ENCODE peak calls at places on chromosomes 7 and 10, in seven cellular contexts. One of them, this sample, is unnamed.

GRCh38 chr7:22016547-22016946 is 70.8 kb upstream of the CDCA7L start:
- DNase-seq in retina: peak
- DNase-seq in stimulated activated CD4-positive, alpha-beta T cell treated with anti-CD3 and anti-CD28 coated beads, Interleukin-1b, Interleukin-23, amount 100 ng/mL, for 24 hours: no peak
- DNase-seq in ELR: no peak
- DNase-seq in mucosa of descending colon: no peak
- DNase-seq in naive thymus-derived CD8-positive, alpha-beta T cell: no peak
- DNase-seq in DMS153: no peak
- DNase-seq in this sample: no peak

GRCh38 chr7:130733866-130734524 is at the start of gene KLF14:
- DNase-seq in retina: no peak
- DNase-seq in stimulated activated CD4-positive, alpha-beta T cell treated with anti-CD3 and anti-CD28 coated beads, Interleukin-1b, Interleukin-23, amount 100 ng/mL, for 24 hours: peak
- DNase-seq in ELR: peak
- DNase-seq in mucosa of descending colon: peak
- DNase-seq in naive thymus-derived CD8-positive, alpha-beta T cell: peak
- DNase-seq in DMS153: peak
- DNase-seq in this sample: no peak

GRCh38 chr10:100022403-100022802 is 12.7 kb upstream of the DNMBP start:
- DNase-seq in retina: no peak
- DNase-seq in stimulated activated CD4-positive, alpha-beta T cell treated with anti-CD3 and anti-CD28 coated beads, Interleukin-1b, Interleukin-23, amount 100 ng/mL, for 24 hours: no peak
- DNase-seq in ELR: peak
- DNase-seq in mucosa of descending colon: no peak
- DNase-seq in naive thymus-derived CD8-positive, alpha-beta T cell: no peak
- DNase-seq in DMS153: no peak
- DNase-seq in this sample: no peak

GRCh38 chr7:31710171-31710570 is 23.2 kb downstream of the PPP1R17 start:
- DNase-seq in retina: no peak
- DNase-seq in stimulated activated CD4-positive, alpha-beta T cell treated with anti-CD3 and anti-CD28 coated beads, Interleukin-1b, Interleukin-23, amount 100 ng/mL, for 24 hours: no peak
- DNase-seq in ELR: no peak
- DNase-seq in mucosa of descending colon: no peak
- DNase-seq in naive thymus-derived CD8-positive, alpha-beta T cell: no peak
- DNase-seq in DMS153: no peak
- DNase-seq in this sample: no peak

GRCh38 chr7:82595176-82595575 is 151.6 kb upstream of the CACNA2D1 start:
- DNase-seq in retina: peak
- DNase-seq in stimulated activated CD4-positive, alpha-beta T cell treated with anti-CD3 and anti-CD28 coated beads, Interleukin-1b, Interleukin-23, amount 100 ng/mL, for 24 hours: no peak
- DNase-seq in ELR: no peak
- DNase-seq in mucosa of descending colon: no peak
- DNase-seq in naive thymus-derived CD8-positive, alpha-beta T cell: no peak
- DNase-seq in DMS153: peak
- DNase-seq in this sample: no peak

GRCh38 chr7:132504071-132504470 is 72.2 kb downstream of the PLXNA4 start:
- DNase-seq in retina: no peak
- DNase-seq in stimulated activated CD4-positive, alpha-beta T cell treated with anti-CD3 and anti-CD28 coated beads, Interleukin-1b, Interleukin-23, amount 100 ng/mL, for 24 hours: no peak
- DNase-seq in ELR: no peak
- DNase-seq in mucosa of descending colon: no peak
- DNase-seq in naive thymus-derived CD8-positive, alpha-beta T cell: no peak
- DNase-seq in DMS153: no peak
- DNase-seq in this sample: no peak

GRCh38 chr7:1136841-1137516 is 23.0 kb downstream of the ZFAND2A start:
- DNase-seq in retina: peak
- DNase-seq in stimulated activated CD4-positive, alpha-beta T cell treated with anti-CD3 and anti-CD28 coated beads, Interleukin-1b, Interleukin-23, amount 100 ng/mL, for 24 hours: no peak
- DNase-seq in ELR: peak
- DNase-seq in mucosa of descending colon: no peak
- DNase-seq in naive thymus-derived CD8-positive, alpha-beta T cell: no peak
- DNase-seq in DMS153: peak
- DNase-seq in this sample: no peak

GRCh38 chr7:43431020-43431595 is 151.8 kb upstream of the STK17A start:
- DNase-seq in retina: no peak
- DNase-seq in stimulated activated CD4-positive, alpha-beta T cell treated with anti-CD3 and anti-CD28 coated beads, Interleukin-1b, Interleukin-23, amount 100 ng/mL, for 24 hours: no peak
- DNase-seq in ELR: peak
- DNase-seq in mucosa of descending colon: no peak
- DNase-seq in naive thymus-derived CD8-positive, alpha-beta T cell: no peak
- DNase-seq in DMS153: no peak
- DNase-seq in this sample: no peak

GRCh38 chr10:17134737-17135260 is 5.2 kb upstream of the CUBN start:
- DNase-seq in retina: no peak
- DNase-seq in stimulated activated CD4-positive, alpha-beta T cell treated with anti-CD3 and anti-CD28 coated beads, Interleukin-1b, Interleukin-23, amount 100 ng/mL, for 24 hours: no peak
- DNase-seq in ELR: no peak
- DNase-seq in mucosa of descending colon: no peak
- DNase-seq in naive thymus-derived CD8-positive, alpha-beta T cell: no peak
- DNase-seq in DMS153: no peak
- DNase-seq in this sample: no peak

GRCh38 chr7:1597791-1598190 is 28.0 kb upstream of the PSMG3 start:
- DNase-seq in retina: no peak
- DNase-seq in stimulated activated CD4-positive, alpha-beta T cell treated with anti-CD3 and anti-CD28 coated beads, Interleukin-1b, Interleukin-23, amount 100 ng/mL, for 24 hours: no peak
- DNase-seq in ELR: no peak
- DNase-seq in mucosa of descending colon: no peak
- DNase-seq in naive thymus-derived CD8-positive, alpha-beta T cell: no peak
- DNase-seq in DMS153: no peak
- DNase-seq in this sample: no peak

GRCh38 chr10:5291501-5292195 is 73.1 kb upstream of the UCN3 start:
- DNase-seq in retina: no peak
- DNase-seq in stimulated activated CD4-positive, alpha-beta T cell treated with anti-CD3 and anti-CD28 coated beads, Interleukin-1b, Interleukin-23, amount 100 ng/mL, for 24 hours: no peak
- DNase-seq in ELR: peak
- DNase-seq in mucosa of descending colon: peak
- DNase-seq in naive thymus-derived CD8-positive, alpha-beta T cell: no peak
- DNase-seq in DMS153: peak
- DNase-seq in this sample: no peak

GRCh38 chr7:69553190-69553589 is 45.1 kb upstream of the AUTS2 start:
- DNase-seq in retina: no peak
- DNase-seq in stimulated activated CD4-positive, alpha-beta T cell treated with anti-CD3 and anti-CD28 coated beads, Interleukin-1b, Interleukin-23, amount 100 ng/mL, for 24 hours: no peak
- DNase-seq in ELR: no peak
- DNase-seq in mucosa of descending colon: no peak
- DNase-seq in naive thymus-derived CD8-positive, alpha-beta T cell: no peak
- DNase-seq in DMS153: no peak
- DNase-seq in this sample: no peak

GRCh38 chr7:77752016-77752415 is 46.2 kb downstream of the TMEM60 start:
- DNase-seq in retina: no peak
- DNase-seq in stimulated activated CD4-positive, alpha-beta T cell treated with anti-CD3 and anti-CD28 coated beads, Interleukin-1b, Interleukin-23, amount 100 ng/mL, for 24 hours: no peak
- DNase-seq in ELR: no peak
- DNase-seq in mucosa of descending colon: no peak
- DNase-seq in naive thymus-derived CD8-positive, alpha-beta T cell: no peak
- DNase-seq in DMS153: no peak
- DNase-seq in this sample: no peak

GRCh38 chr7:99729501-99730261 is 5.3 kb downstream of the CYP3A7 start:
- DNase-seq in retina: no peak
- DNase-seq in stimulated activated CD4-positive, alpha-beta T cell treated with anti-CD3 and anti-CD28 coated beads, Interleukin-1b, Interleukin-23, amount 100 ng/mL, for 24 hours: no peak
- DNase-seq in ELR: peak
- DNase-seq in mucosa of descending colon: no peak
- DNase-seq in naive thymus-derived CD8-positive, alpha-beta T cell: no peak
- DNase-seq in DMS153: no peak
- DNase-seq in this sample: no peak

GRCh38 chr7:34057136-34057535 is 151.8 kb downstream of the BMPER start:
- DNase-seq in retina: no peak
- DNase-seq in stimulated activated CD4-positive, alpha-beta T cell treated with anti-CD3 and anti-CD28 coated beads, Interleukin-1b, Interleukin-23, amount 100 ng/mL, for 24 hours: no peak
- DNase-seq in ELR: no peak
- DNase-seq in mucosa of descending colon: no peak
- DNase-seq in naive thymus-derived CD8-positive, alpha-beta T cell: no peak
- DNase-seq in DMS153: no peak
- DNase-seq in this sample: no peak

GRCh38 chr10:103752680-103753248 is 102.6 kb downstream of the SH3PXD2A start:
- DNase-seq in retina: no peak
- DNase-seq in stimulated activated CD4-positive, alpha-beta T cell treated with anti-CD3 and anti-CD28 coated beads, Interleukin-1b, Interleukin-23, amount 100 ng/mL, for 24 hours: no peak
- DNase-seq in ELR: peak
- DNase-seq in mucosa of descending colon: peak
- DNase-seq in naive thymus-derived CD8-positive, alpha-beta T cell: peak
- DNase-seq in DMS153: no peak
- DNase-seq in this sample: no peak

GRCh38 chr10:77582710-77583115 is 54.9 kb downstream of the KCNMA1 start:
- DNase-seq in retina: no peak
- DNase-seq in stimulated activated CD4-positive, alpha-beta T cell treated with anti-CD3 and anti-CD28 coated beads, Interleukin-1b, Interleukin-23, amount 100 ng/mL, for 24 hours: no peak
- DNase-seq in ELR: peak
- DNase-seq in mucosa of descending colon: no peak
- DNase-seq in naive thymus-derived CD8-positive, alpha-beta T cell: no peak
- DNase-seq in DMS153: no peak
- DNase-seq in this sample: no peak

GRCh38 chr10:104576611-104577010 is 64.5 kb upstream of the SORCS3 start:
- DNase-seq in retina: no peak
- DNase-seq in stimulated activated CD4-positive, alpha-beta T cell treated with anti-CD3 and anti-CD28 coated beads, Interleukin-1b, Interleukin-23, amount 100 ng/mL, for 24 hours: no peak
- DNase-seq in ELR: no peak
- DNase-seq in mucosa of descending colon: no peak
- DNase-seq in naive thymus-derived CD8-positive, alpha-beta T cell: no peak
- DNase-seq in DMS153: no peak
- DNase-seq in this sample: no peak